ENCODE peak calls at places on chromosomes 11 and 22, in four cellular contexts. Y, X, T and O are unnamed samples. For H3K27me3, the result is how much of the 10 kb centered on the place peaks cover.

GRCh38 chr11:23423119-23423518 is 562.8 kb upstream of the CCDC179 start:
- DNase-seq in T (no peak), X (no peak), Y (no peak), O (no peak)

GRCh38 chr11:859394-860131 is 16.9 kb downstream of the TSPAN4 start:
- DNase-seq in T (no peak), X (no peak), Y (peak), O (no peak)

GRCh38 chr11:36333468-36333867 is 37.4 kb downstream of the PRR5L start:
- DNase-seq in Y (peak), X (no peak), T (no peak), O (no peak)

GRCh38 chr11:78100276-78101040 is 20.8 kb upstream of the NDUFC2 start:
- DNase-seq in X (no peak), T (no peak), Y (no peak), O (no peak)

GRCh38 chr11:44609028-44609782 is 43.7 kb downstream of the CD82 start:
- DNase-seq in T (peak), Y (peak), X (no peak), O (no peak)

GRCh38 chr11:65927904-65928397 is 8.7 kb downstream of the DRAP1 start:
- DNase-seq in X (no peak), T (peak), Y (peak), O (no peak)

GRCh38 chr11:7673724-7674434 is 579 bp upstream of the CYB5R2 start:
- DNase-seq in Y (peak), T (peak), X (no peak), O (peak)

GRCh38 chr11:9017773-9018172 is 14.0 kb upstream of the NRIP3 start:
- DNase-seq in X (no peak), T (no peak), Y (peak), O (no peak)

GRCh38 chr11:8201524-8202365 is 32.9 kb upstream of the RIC3 start:
- DNase-seq in X (no peak), Y (no peak), T (no peak), O (no peak)

GRCh38 chr11:125020342-125020741 is 42.8 kb upstream of the SLC37A2 start:
- DNase-seq in X (no peak), T (no peak), Y (no peak), O (no peak)

GRCh38 chr22:25643232-25644000 is 78.9 kb downstream of the GRK3 start:
- DNase-seq in X (no peak), Y (no peak), T (no peak), O (no peak)

GRCh38 chr11:76577199-76577920 is 93.2 kb downstream of the LRRC32 start:
- DNase-seq in T (no peak), Y (peak), X (no peak), O (no peak)

GRCh38 chr22:20494978-20495860 is at the start of gene KLHL22:
- DNase-seq in X (peak), T (no peak), Y (peak), O (peak)

GRCh38 chr11:46279393-46280099 is 2.1 kb downstream of the CREB3L1 start:
- DNase-seq in T (no peak), X (no peak), Y (peak), O (no peak)

GRCh38 chr11:32029721-32030120 is 61.2 kb upstream of the RCN1 start:
- DNase-seq in Y (peak), T (no peak), X (no peak), O (no peak)

GRCh38 chr22:37321288-37321687 is 39.0 kb downstream of the CYTH4 start:
- DNase-seq in X (peak), Y (peak), T (no peak), O (no peak)

GRCh38 chr22:44574057-44574456 is 76.0 kb upstream of the RTL6 start:
- DNase-seq in T (no peak), X (no peak), Y (peak), O (no peak)

GRCh38 chr11:112590778-112591177 is 330.1 kb upstream of the PLET1 start:
- DNase-seq in X (no peak), T (no peak), Y (peak), O (no peak)

GRCh38 chr22:28992565-28993326 is 68.9 kb downstream of the C22orf31 start:
- DNase-seq in T (no peak), X (no peak), Y (no peak), O (no peak)

GRCh38 chr11:121448431-121448941 is 3.6 kb upstream of the SORL1 start:
- DNase-seq in Y (no peak), X (no peak), T (peak), O (no peak)

GRCh38 chr22:28560005-28560742 is 119.5 kb downstream of the TTC28 start:
- DNase-seq in Y (peak), T (no peak), X (no peak), O (no peak)

GRCh38 chr11:35781342-35782171 is 119.0 kb downstream of the TRIM44 start:
- DNase-seq in T (no peak), Y (peak), X (no peak), O (no peak)

GRCh38 chr11:10122337-10123197 is 171.5 kb downstream of the SBF2 start:
- DNase-seq in T (no peak), Y (peak), X (no peak), O (no peak)

GRCh38 chr11:13343931-13344717 is 66.5 kb downstream of the BMAL1 start:
- DNase-seq in T (no peak), X (peak), Y (peak), O (peak)

GRCh38 chr11:73376803-73377629 is 817 bp downstream of the RELT start:
- DNase-seq in X (peak), T (peak), Y (peak), O (no peak)

GRCh38 chr11:44661311-44661717 is 65.4 kb upstream of the TSPAN18 start:
- DNase-seq in X (no peak), T (no peak), Y (peak), O (no peak)

GRCh38 chr11:32388871-32389770 is 46.2 kb downstream of the WT1 start:
- DNase-seq in X (no peak), Y (no peak), T (peak), O (no peak)

GRCh38 chr11:46808804-46809431 is 37.2 kb downstream of the CKAP5 start:
- DNase-seq in X (peak), T (no peak), Y (peak), O (no peak)

GRCh38 chr11:125494987-125495725 is 909 bp downstream of the FEZ1 start:
- DNase-seq in X (no peak), T (peak), Y (peak), O (peak)

GRCh38 chr22:20108757-20109230 is 7.1 kb upstream of the RANBP1 start:
- DNase-seq in Y (no peak), T (no peak), X (no peak), O (no peak)

GRCh38 chr11:93330446-93330984 is at the start of gene DEUP1:
- DNase-seq in X (no peak), Y (peak), T (peak), O (peak)

GRCh38 chr11:64043545-64043944 is 7.8 kb downstream of the FLRT1 start:
- DNase-seq in Y (no peak), X (no peak), T (no peak), O (no peak)
- H3K27me3 ChIP-seq in Y (under half), X (under half), T (under half), O (under half)

GRCh38 chr11:119757378-119757777 is 28.4 kb upstream of the NECTIN1 start:
- DNase-seq in T (no peak), Y (no peak), X (no peak), O (no peak)

GRCh38 chr11:119758291-119758690 is 29.3 kb upstream of the NECTIN1 start:
- DNase-seq in X (no peak), Y (peak), T (no peak), O (no peak)

GRCh38 chr11:119759747-119760412 is 30.9 kb upstream of the NECTIN1 start:
- DNase-seq in T (no peak), X (no peak), Y (no peak), O (no peak)

GRCh38 chr11:119756169-119756568 is 27.2 kb upstream of the NECTIN1 start:
- DNase-seq in X (no peak), Y (no peak), T (no peak), O (no peak)

DNA sequence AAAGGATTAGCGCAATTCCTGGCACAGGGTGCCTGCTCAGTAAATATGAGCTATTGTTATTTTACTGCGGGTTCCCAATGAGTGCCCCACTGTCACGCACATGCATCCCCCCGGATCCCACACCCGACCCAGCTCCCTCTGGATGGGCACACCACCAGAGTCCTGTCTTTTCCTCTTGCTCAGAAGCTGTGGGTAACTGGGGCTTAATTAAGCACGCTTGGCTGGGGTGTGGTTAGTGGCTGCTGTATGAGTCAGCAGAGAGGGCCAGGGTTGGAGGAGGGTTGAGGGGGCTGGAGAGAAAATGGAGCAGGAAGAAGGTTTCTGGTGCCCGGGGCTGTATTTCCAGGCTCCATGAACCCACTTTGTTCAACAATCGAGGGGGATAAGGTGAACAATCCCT is 30.3 kb upstream of the NECTIN1 start:
- DNase-seq in T (no peak), Y (peak), X (no peak), O (no peak)
- H3K27me3 ChIP-seq in T (under half), Y (under half), X (under half), O (under half)

DNA sequence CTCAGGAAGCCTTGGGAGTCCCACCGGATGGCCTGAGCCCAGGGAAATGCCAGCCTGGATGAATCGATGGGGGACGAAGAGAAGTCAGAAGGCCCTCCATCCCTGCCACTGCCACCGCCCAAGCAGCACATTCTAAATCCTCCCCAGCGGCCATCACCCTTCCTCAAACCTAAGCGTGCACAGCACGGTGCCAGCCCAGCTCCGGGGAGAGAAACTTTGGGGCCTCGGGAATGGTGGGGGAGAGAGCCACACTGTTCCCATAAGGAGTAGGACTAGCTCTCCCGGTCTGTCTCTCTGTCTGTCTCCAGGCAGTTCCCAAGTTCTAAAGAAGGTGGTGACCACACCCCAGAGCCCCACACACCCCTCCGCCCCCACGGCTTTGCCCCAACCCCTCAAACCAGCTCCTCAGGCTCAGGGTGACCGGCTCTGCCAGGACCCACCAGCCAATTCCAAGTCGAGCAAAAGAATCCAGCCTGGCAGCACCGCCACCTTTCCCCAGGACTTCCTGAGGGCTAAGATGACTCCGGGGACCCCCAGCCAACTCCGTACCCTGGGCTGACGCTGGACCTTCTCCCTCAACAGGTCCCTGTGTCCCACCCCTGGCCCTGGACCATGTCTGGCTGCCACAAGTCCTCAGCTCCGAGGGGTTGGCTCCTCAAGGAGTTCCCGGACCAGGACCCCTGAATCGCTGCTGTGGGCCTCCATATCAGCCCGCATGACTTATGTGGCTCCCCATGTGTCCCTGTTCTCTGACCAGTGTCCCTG is 2.7 kb downstream of the AHNAK start:
- DNase-seq in T (no peak), Y (peak), X (no peak), O (no peak)
- H3K27me3 ChIP-seq in T (under half), Y (under half), X (under half), O (under half)

DNA sequence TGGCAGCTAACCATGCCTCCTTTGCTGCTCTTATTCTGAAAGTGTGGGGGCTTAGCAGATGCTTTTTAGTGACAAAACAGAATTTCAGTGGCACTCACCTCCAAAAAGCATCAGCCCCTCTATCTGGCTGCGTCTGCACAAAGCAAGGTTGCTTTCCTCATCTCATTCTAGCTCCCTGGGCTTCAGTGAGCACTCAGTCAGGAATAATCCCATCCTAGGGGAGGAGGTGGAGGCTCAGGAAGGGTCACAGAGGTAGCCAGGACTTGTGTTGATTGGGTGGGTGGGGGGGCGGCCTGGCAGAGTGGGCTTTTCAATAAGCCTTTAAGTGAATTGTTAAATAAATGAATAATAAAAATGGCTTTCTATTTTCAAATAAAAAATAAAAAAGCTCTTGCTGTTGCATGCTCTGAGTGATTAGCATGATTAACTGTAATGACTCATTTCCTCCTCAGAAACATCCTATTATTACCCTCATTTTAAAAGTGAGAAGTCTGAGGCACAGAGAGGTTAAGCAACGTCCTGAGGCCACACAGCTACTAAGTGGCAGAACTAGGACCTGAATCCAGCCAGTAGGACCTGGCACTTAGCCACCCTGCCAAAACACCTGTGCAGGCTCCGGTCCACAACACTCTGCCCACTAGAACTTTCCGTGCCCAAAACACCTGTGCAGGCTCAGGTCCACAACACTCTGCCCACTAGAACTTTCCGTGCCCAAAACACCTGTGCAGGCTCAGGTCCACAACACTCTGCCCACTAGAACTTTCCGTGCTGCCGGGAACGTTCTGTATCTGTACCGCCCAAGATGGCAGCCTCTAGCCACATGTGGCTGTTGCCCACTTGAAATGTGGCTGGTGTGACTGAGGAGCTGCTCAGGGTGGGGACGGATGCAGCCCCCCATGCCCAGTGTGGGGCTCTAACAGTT is 5.5 kb downstream of the B3GAT1 start:
- DNase-seq in T (no peak), Y (peak), X (no peak), O (no peak)
- H3K27me3 ChIP-seq in T (under half), Y (under half), X (under half), O (under half)

DNA sequence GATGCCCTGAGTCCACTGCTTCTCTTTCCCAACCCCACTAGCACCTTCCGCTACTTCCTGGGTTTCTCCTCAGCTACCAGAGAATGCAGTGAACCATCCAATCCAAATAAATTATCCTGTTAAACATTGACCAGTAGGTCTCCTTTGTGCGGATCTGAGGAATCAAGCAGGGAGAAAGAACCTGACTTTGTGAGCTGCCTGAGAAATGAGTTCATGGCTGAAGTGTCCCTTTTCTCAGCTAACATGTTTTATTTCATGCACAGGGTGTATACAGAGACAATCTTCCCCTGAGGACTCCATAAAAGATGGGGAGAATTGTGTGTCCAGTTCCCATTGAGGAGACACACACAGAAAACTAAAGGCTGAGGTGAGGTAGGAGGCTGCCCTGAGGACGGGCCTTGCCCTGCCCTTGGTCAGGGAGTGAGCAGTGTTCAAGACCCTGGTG is 63.0 kb upstream of the VPREB1 start:
- DNase-seq in X (peak), T (no peak), Y (no peak), O (no peak)
- H3K27me3 ChIP-seq in X (under half), T (under half), Y (half or more), O (half or more)

GRCh38 chr22:38956551-38956950 is 858 bp upstream of the APOBEC3A start:
- DNase-seq in Y (no peak), T (no peak), X (no peak), O (no peak)
- H3K27me3 ChIP-seq in Y (under half), T (under half), X (under half), O (under half)

GRCh38 chr11:1938343-1939005 is 8.7 kb upstream of the MRPL23 start:
- DNase-seq in T (no peak), Y (no peak), X (no peak), O (no peak)
- H3K27me3 ChIP-seq in T (under half), Y (under half), X (under half), O (under half)

GRCh38 chr11:12291767-12292166 is 85.6 kb upstream of the PARVA start:
- DNase-seq in Y (no peak), T (no peak), X (no peak), O (no peak)
- H3K27me3 ChIP-seq in Y (under half), T (under half), X (under half), O (under half)

DNA sequence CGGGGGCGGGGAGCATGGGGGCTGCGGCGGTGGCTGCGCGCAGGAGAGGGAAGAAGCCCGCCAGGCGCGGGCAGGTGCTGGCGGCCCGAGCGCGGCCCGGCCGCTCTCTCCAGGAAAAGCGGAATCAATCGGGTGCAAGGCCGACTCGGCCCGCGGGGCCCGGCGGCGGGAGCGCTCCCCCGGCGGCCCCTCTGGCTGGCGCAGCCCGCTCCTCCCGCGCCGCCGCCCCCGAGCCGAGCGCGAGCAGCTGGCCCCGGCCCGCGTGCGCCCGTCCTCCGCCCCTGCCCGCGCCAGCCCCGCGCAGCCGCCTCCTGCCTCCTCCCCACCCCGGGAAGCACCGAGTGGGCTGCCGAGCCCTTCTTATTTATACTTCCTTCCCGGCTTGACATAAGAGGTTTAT is at the start of gene ADAMTS8:
- DNase-seq in Y (peak), X (no peak), T (no peak), O (no peak)
- H3K27me3 ChIP-seq in Y (under half), X (under half), T (under half), O (under half)

DNA sequence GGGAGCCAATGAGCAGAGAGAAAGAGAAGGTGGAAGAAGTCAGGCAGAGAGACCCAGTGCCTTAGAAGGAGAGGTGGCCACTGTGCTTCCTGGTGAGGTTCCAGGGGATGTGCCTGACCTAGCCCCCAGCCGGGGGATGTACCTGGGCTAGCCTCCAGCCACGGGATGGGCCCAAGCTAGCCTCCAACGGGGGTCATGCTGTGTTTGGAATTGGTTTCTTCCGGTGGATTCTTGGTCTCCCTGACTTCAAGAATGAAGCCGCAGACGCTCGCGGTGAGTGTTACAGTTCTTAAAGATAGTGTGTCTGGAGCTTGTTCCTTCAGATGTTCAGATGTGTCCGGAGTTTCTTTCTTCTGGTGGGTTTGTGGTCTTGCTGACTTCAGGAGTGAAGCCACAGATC is 6.9 kb upstream of the SMIM38 start:
- DNase-seq in Y (no peak), T (no peak), X (no peak), O (no peak)
- H3K27me3 ChIP-seq in Y (under half), T (under half), X (under half), O (under half)